ENCODE peak calls at places on chromosome 12, in seven cellular contexts. X is activated T-cell treated with anti-CD3 and anti-CD28 coated beads, Interleukin-2, amount 50 U/mL, for 48 hours; S is NCI-H524; A is endothelial cell; Y is CD4-positive, alpha-beta T cell; D is CD8-positive, alpha-beta memory T cell; I is PC-9. L is an unnamed sample.

GRCh38 chr12:39043425-39043824 is 138.0 kb upstream of the CPNE8 start:
- DNase-seq in X (no peak), S (peak), A (no peak), Y (no peak), D (no peak), I (no peak), L (no peak)

GRCh38 chr12:23895792-23896218 is 53.7 kb downstream of the SOX5 start:
- DNase-seq in X (no peak), S (peak), A (peak), Y (no peak), D (no peak), I (no peak), L (no peak)

GRCh38 chr12:57213763-57214397 is 2.7 kb upstream of the NXPH4 start:
- DNase-seq in X (no peak), S (no peak), A (no peak), Y (no peak), D (no peak), I (peak), L (no peak)

GRCh38 chr12:53217049-53217929 is 10.2 kb upstream of the ITGB7 start:
- DNase-seq in X (peak), S (no peak), A (no peak), Y (no peak), D (peak), I (peak), L (no peak)

GRCh38 chr12:131565256-131566005 is 145.5 kb upstream of the SFSWAP start:
- DNase-seq in X (no peak), S (no peak), A (no peak), Y (no peak), D (no peak), I (no peak), L (no peak)

GRCh38 chr12:21672151-21672550 is 14.5 kb upstream of the LDHB start:
- DNase-seq in X (no peak), S (no peak), A (no peak), Y (no peak), D (no peak), I (no peak), L (no peak)

GRCh38 chr12:131710464-131711457 is at the start of gene SFSWAP:
- DNase-seq in X (peak), S (peak), A (peak), Y (peak), D (peak), I (peak), L (peak)

GRCh38 chr12:82873951-82874350 is 187.2 kb downstream of the TMTC2 start:
- DNase-seq in X (no peak), S (peak), A (no peak), Y (no peak), D (no peak), I (no peak), L (no peak)

GRCh38 chr12:25937096-25937495 is 21.4 kb upstream of the RASSF8 start:
- DNase-seq in X (no peak), S (no peak), A (no peak), Y (no peak), D (no peak), I (no peak), L (no peak)

GRCh38 chr12:127271776-127272175 is 995.2 kb upstream of the TMEM132C start:
- DNase-seq in X (no peak), S (no peak), A (no peak), Y (no peak), D (no peak), I (no peak), L (no peak)